ENCODE peak calls at places on chromosomes 7 and 10, in six cellular contexts. P is cardiac fibroblast, F is neural progenitor cell, V is kidney epithelial cell, W is HepG2, X is AG04450. E is an unnamed sample.

GRCh38 chr10:27794157-27794556 is 48.5 kb upstream of the MKX start:
- DNase-seq in W (no peak), P (no peak), V (no peak), X (no peak), F (peak), E (no peak)

GRCh38 chr10:26386800-26387199 is 51.3 kb upstream of the APBB1IP start:
- DNase-seq in V (no peak), X (no peak), P (no peak), F (no peak), W (no peak), E (no peak)

GRCh38 chr7:99375070-99375807 is 709 bp downstream of the ARPC1B start:
- DNase-seq in X (no peak), F (peak), W (peak), P (peak), V (no peak), E (peak)

GRCh38 chr10:23100331-23101030 is 5.1 kb downstream of the MSRB2 start:
- DNase-seq in V (no peak), F (no peak), W (no peak), X (no peak), P (peak), E (no peak)

GRCh38 chr7:117127585-117128168 is 174.4 kb downstream of the ST7 start:
- DNase-seq in X (peak), P (peak), V (no peak), W (peak), F (peak), E (peak)

GRCh38 chr10:27388761-27389399 is 115.2 kb upstream of the RAB18 start:
- DNase-seq in V (no peak), P (peak), W (no peak), F (no peak), X (no peak), E (no peak)

GRCh38 chr10:102642553-102643345 is 1.5 kb upstream of the TRIM8 start:
- DNase-seq in F (peak), X (no peak), P (peak), W (peak), V (no peak), E (peak)

GRCh38 chr7:30001953-30002352 is 12.4 kb upstream of the SCRN1 start:
- DNase-seq in F (no peak), X (no peak), P (no peak), V (no peak), W (no peak), E (no peak)

GRCh38 chr10:101123085-101123814 is 7.8 kb upstream of the TLX1 start:
- DNase-seq in P (no peak), F (peak), V (no peak), X (no peak), W (no peak), E (no peak)

GRCh38 chr7:4561775-4562174 is 120.3 kb upstream of the FOXK1 start:
- DNase-seq in V (no peak), P (no peak), W (no peak), X (no peak), F (peak), E (no peak)

DNA sequence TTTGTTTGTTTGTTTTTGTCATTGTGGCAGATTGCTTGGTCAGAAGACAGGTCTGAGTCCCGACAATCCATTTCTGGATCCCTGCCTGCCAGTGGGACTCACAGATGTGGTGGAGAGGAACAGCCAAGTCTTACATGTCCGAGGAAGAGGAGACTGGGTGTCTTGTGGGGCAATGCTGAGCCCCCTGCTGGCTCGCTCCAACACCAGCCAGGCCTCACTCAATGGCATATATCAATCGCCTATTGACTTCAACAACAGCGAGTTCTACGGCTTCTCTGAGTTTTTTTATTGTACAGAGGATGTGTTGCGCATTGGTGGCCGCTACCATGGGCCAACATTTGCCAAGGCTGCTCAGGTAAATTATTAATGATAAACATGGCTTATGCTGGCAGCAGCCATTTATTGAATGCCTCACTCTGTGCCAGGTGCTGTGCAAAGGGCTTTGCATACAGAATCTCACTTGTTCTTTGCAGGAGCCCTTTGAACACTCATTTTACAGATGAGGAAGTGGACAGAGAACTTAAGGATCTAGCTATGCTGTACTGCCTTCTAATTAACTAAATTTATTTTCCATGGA is 33.3 kb downstream of the COX15 start:
- DNase-seq in F (no peak), X (no peak), P (no peak), V (no peak), W (no peak), E (no peak)
- TF ChIP-seq CTCF in F (no peak), X (peak), P (no peak), V (no peak), W (peak), E (peak)

GRCh38 chr10:131784363-131785120 is 116.3 kb upstream of the PPP2R2D start:
- DNase-seq in W (no peak), F (no peak), P (no peak), V (no peak), X (no peak), E (no peak)

GRCh38 chr10:131788386-131788785 is 112.4 kb upstream of the PPP2R2D start:
- DNase-seq in F (no peak), X (no peak), V (no peak), W (no peak), P (no peak), E (no peak)

GRCh38 chr10:131785121-131785460 is 115.7 kb upstream of the PPP2R2D start:
- DNase-seq in P (no peak), V (no peak), W (no peak), X (no peak), F (no peak), E (no peak)

GRCh38 chr10:131787961-131788360 is 112.8 kb upstream of the PPP2R2D start:
- DNase-seq in V (no peak), F (no peak), X (no peak), W (no peak), P (no peak), E (no peak)

GRCh38 chr10:131786756-131787605 is 113.8 kb upstream of the PPP2R2D start:
- DNase-seq in V (no peak), P (peak), F (peak), X (no peak), W (no peak), E (peak)
- TF ChIP-seq CTCF in V (peak), P (peak), F (peak), X (peak), W (peak), E (peak)

DNA sequence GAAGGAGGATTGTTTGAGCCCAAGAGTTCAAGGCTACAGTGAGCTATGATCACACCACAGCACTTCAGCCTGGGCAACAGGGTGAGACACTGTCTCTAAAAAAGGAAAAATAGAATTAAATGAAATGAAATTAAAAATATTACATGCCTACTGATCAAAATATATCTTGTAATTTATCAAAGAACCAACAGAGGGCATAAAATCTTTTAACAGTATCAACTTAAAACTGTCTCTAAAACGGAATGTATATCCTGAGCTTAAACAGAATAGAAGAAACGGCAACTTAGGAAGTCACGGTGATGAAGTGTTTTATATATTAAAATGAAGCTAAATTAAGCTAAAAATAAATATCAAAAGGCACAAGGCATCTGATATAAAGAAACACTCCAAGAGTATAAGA is 78.8 kb downstream of the MTPAP start:
- DNase-seq in F (no peak), X (no peak), V (no peak), W (no peak), P (peak), E (peak)
- TF ChIP-seq CTCF in F (peak), X (peak), V (no peak), W (no peak), P (no peak), E (peak)

GRCh38 chr7:135664046-135664589 is 1.8 kb downstream of the STMP1 start:
- DNase-seq in P (peak), X (no peak), W (peak), V (no peak), F (no peak), E (no peak)

GRCh38 chr7:135662123-135662372 is 266 bp upstream of the STMP1 start:
- DNase-seq in P (no peak), V (no peak), X (no peak), W (no peak), F (no peak), E (no peak)

GRCh38 chr7:135661311-135662122 is 797 bp upstream of the STMP1 start:
- DNase-seq in F (no peak), P (no peak), W (peak), V (no peak), X (no peak), E (no peak)

GRCh38 chr7:135665072-135665471 is 2.8 kb downstream of the STMP1 start:
- DNase-seq in V (no peak), X (no peak), F (no peak), P (no peak), W (no peak), E (no peak)

DNA sequence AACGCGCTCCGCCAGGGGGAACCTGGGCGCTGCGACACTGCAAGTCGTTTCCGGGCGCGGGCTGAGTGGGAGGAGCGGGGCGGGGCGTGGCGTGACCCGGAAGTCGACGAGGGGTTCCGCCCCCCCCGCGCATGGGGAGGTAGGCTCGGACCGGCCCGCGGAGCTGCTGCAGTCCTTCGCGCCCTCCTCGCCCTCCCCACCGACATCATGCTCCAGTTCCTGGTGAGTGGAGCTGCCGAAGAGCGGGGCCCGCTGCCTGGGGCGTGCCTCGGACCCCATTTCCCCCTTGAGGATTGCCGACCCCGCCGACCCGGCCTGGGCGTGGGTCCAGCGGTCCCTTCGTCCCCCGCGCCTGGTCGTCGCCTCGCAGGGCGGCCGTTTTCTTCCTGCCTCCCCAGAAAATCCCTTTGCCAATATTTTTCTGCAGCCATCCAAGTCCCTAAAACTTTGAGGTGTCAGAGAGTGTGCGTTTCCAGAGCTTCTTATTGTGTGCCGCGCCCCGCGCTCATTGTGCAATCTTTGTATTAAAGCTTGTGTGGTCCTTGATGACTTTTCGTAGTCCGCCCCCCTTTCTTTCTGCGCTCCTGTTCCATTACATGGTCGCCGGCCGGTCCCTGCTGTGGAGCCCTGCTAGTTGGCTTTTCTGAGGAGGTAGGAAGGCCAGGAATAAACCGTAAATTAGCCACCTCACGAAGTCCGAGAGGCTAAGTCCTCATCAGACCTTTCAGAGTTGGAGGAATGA is at the start of gene STMP1:
- DNase-seq in F (peak), P (peak), W (peak), X (peak), V (peak), E (peak)
- TF ChIP-seq CTCF in F (peak), P (peak), W (peak), X (peak), V (peak), E (peak)

GRCh38 chr10:130708465-130708864 is 572.3 kb downstream of the GLRX3 start:
- DNase-seq in P (no peak), V (no peak), W (no peak), F (no peak), X (no peak), E (no peak)

GRCh38 chr10:130713105-130713504 is 576.9 kb downstream of the GLRX3 start:
- DNase-seq in V (no peak), X (no peak), W (no peak), F (no peak), P (no peak), E (no peak)

GRCh38 chr10:130709415-130709814 is 573.2 kb downstream of the GLRX3 start:
- DNase-seq in P (no peak), X (no peak), F (no peak), V (no peak), W (no peak), E (no peak)

GRCh38 chr10:130711072-130711471 is 574.9 kb downstream of the GLRX3 start:
- DNase-seq in X (no peak), F (peak), W (no peak), V (no peak), P (no peak), E (no peak)

GRCh38 chr10:130707389-130707979 is 571.3 kb downstream of the GLRX3 start:
- DNase-seq in W (no peak), V (no peak), X (no peak), P (no peak), F (peak), E (no peak)
- TF ChIP-seq CTCF in W (no peak), V (no peak), X (no peak), P (no peak), F (peak), E (no peak)

E was measured in HFFc6.